ENCODE peak calls at places on chromosomes 1 and 21, in four cellular contexts. W is heart left ventricle, J is breast epithelium, D is HCT116. H is an unnamed sample.

GRCh38 chr1:32742956-32743355 is 40.4 kb upstream of the SYNC start:
- DNase-seq in J (no peak), W (no peak), D (no peak), H (no peak)

GRCh38 chr21:45844181-45844580 is 137.4 kb upstream of the COL6A1 start:
- DNase-seq in W (no peak), J (peak), D (no peak), H (no peak)

GRCh38 chr1:22747021-22747734 is 36.5 kb downstream of the EPHB2 start:
- DNase-seq in J (no peak), W (no peak), D (no peak), H (no peak)

GRCh38 chr1:72296481-72296880 is 14.1 kb upstream of the NEGR1 start:
- DNase-seq in J (no peak), D (no peak), W (no peak), H (no peak)

GRCh38 chr1:97013904-97014303 is 292.3 kb downstream of the PTBP2 start:
- DNase-seq in J (no peak), W (no peak), D (no peak), H (no peak)

GRCh38 chr1:94729287-94729686 is 90.9 kb upstream of the SLC44A3 start:
- DNase-seq in J (no peak), W (no peak), D (no peak), H (no peak)

GRCh38 chr1:224432672-224433040 is 1.9 kb downstream of the WDR26 start:
- DNase-seq in J (no peak), W (no peak), D (no peak), H (no peak)

GRCh38 chr1:243346481-243346880 is 90.6 kb downstream of the SDCCAG8 start:
- DNase-seq in D (no peak), J (no peak), W (no peak), H (no peak)

GRCh38 chr1:84298336-84298687 is 3.2 kb upstream of the SAMD13 start:
- DNase-seq in J (no peak), D (no peak), W (peak), H (no peak)

GRCh38 chr1:23196627-23197328 is 20.5 kb downstream of the HTR1D start:
- DNase-seq in W (no peak), D (peak), J (no peak), H (no peak)

GRCh38 chr1:204842892-204843291 is 27.8 kb upstream of the NFASC start:
- DNase-seq in D (no peak), J (no peak), W (no peak), H (no peak)

GRCh38 chr1:164704954-164705353 is 146.0 kb downstream of the PBX1 start:
- DNase-seq in D (no peak), W (no peak), J (no peak), H (no peak)

GRCh38 chr1:211095381-211095780 is 38.6 kb downstream of the KCNH1 start:
- DNase-seq in W (no peak), D (no peak), J (no peak), H (no peak)

GRCh38 chr1:167060141-167061072 is 29.8 kb downstream of the GPA33 start:
- DNase-seq in J (no peak), D (no peak), W (no peak), H (no peak)

GRCh38 chr1:204692852-204693356 is 7.4 kb upstream of the LRRN2 start:
- DNase-seq in D (peak), W (no peak), J (no peak), H (no peak)

GRCh38 chr21:15843766-15844165 is 114.0 kb downstream of the USP25 start:
- DNase-seq in J (no peak), D (no peak), W (no peak), H (no peak)

GRCh38 chr1:156627313-156627880 is 8.2 kb downstream of the HAPLN2 start:
- DNase-seq in D (peak), J (no peak), W (no peak), H (no peak)

GRCh38 chr1:112058815-112059450 is 69.5 kb upstream of the KCND3 start:
- DNase-seq in D (no peak), W (no peak), J (no peak), H (no peak)

GRCh38 chr1:156177918-156178654 is 15.8 kb upstream of the SLC25A44 start:
- DNase-seq in D (no peak), W (no peak), J (no peak), H (no peak)

GRCh38 chr1:56448937-56449336 is 130.4 kb downstream of the PLPP3 start:
- DNase-seq in J (no peak), W (no peak), D (no peak), H (no peak)

GRCh38 chr1:28915036-28915895 is 897 bp downstream of the EPB41 start:
- DNase-seq in W (no peak), J (no peak), D (no peak), H (no peak)

GRCh38 chr1:89942014-89942413 is 52.9 kb upstream of the ZNF326 start:
- DNase-seq in J (no peak), W (no peak), D (no peak), H (no peak)

GRCh38 chr1:246128494-246129069 is 378.5 kb downstream of the SMYD3 start:
- DNase-seq in D (no peak), W (no peak), J (no peak), H (no peak)

GRCh38 chr1:53573931-53574330 is 114.7 kb downstream of the DMRTB1 start:
- DNase-seq in J (peak), D (no peak), W (peak), H (no peak)

GRCh38 chr1:10616696-10617095 is 141.9 kb downstream of the PEX14 start:
- DNase-seq in W (peak), J (peak), D (no peak), H (no peak)

GRCh38 chr1:198623920-198624647 is 14.8 kb upstream of the PTPRC start:
- DNase-seq in J (no peak), D (no peak), W (no peak), H (no peak)

GRCh38 chr1:221284028-221284427 is 404.8 kb downstream of the HLX start:
- DNase-seq in D (peak), W (no peak), J (no peak), H (no peak)

GRCh38 chr1:244361764-244362473 is 89.8 kb downstream of the ADSS2 start:
- DNase-seq in W (no peak), J (no peak), D (no peak), H (no peak)

GRCh38 chr1:154982897-154983648 is at the start of gene FLAD1:
- DNase-seq in W (peak), J (peak), D (peak), H (peak)
- TF ChIP-seq POLR2A in W (no peak), J (no peak), D (peak), H (peak)

GRCh38 chr1:85585845-85586244 is 5.3 kb downstream of the CCN1 start:
- DNase-seq in J (no peak), W (no peak), D (no peak), H (no peak)

GRCh38 chr1:85583355-85584263 is 3.0 kb downstream of the CCN1 start:
- DNase-seq in D (no peak), J (no peak), W (no peak), H (no peak)

GRCh38 chr1:85584923-85585322 is 4.4 kb downstream of the CCN1 start:
- DNase-seq in D (no peak), J (no peak), W (no peak), H (no peak)

GRCh38 chr1:85582687-85583354 is 2.3 kb downstream of the CCN1 start:
- DNase-seq in W (no peak), J (no peak), D (no peak), H (no peak)

DNA sequence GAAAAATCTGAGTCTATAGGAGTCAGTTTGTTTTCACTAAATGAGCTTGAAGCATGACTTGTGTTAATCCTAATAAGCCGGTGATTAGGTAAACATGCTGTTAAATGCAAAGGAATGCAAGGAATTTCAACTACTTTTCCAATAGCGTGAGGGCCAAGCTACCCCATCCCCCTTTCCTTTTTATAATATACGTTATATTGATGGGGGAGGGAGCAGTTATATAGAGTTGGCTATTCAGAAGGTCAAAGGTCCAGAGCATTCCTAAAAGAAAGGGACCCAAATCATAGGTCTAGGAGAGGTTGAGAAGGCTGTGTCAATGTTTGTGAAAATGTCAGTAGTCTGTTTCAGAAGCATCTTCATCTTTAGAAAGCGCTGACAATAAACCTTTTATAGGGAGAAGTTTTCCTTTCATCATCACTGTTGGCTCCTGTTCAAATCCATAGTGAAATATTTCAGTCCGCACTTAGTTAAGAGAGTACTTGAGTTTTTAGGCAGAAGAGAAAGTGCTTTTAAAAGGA is 3.8 kb downstream of the CCN1 start:
- DNase-seq in W (no peak), D (no peak), J (no peak), H (no peak)
- TF ChIP-seq POLR2A in W (no peak), D (no peak), J (peak), H (no peak)

DNA sequence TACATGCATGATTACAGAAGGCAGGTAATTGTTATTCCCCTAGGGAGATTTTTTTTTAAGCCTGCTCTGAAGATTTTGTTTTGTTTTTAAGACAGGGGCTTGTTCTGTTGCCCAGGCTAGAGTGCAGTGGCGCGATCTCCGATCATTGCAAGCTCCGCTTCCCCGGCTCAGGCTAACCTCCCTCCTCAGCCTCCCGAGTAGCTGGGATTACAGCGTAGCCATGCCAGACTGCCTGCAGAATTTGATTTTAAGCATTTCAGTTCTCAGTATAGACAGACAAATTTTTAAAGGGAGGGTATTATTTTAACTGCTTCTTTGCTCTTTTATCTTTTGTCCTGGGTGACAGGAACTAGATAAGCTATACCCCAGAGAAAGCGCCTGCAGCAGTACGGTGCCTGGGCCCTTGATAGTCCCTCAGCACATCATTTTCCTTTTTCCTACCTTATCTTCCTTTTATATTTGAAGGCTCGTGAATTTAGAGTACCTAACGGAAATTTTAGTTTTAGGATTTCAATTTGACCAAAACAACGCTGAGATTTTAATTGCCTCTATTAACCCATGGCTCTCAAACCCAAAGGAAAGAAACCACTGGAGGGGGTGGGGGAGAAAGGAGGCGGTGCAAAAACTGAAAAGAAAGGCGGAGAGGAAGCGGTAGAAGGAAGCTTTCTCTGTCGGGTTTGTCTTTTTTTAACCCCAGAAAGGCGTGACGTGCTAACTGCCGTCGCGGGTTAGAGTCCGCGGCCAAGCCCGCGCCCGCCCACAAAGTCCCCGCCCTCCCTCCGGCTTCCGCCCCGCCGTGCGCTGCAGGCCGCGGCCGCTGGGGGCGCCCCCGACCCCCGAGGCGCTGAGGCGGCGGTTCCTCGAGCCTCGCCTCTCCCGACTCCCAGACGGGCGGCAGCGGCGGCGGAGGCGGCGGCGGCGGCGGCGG is at the start of gene EEIG2:
- DNase-seq in W (peak), D (peak), J (peak), H (peak)
- TF ChIP-seq POLR2A in W (no peak), D (no peak), J (no peak), H (no peak)

GRCh38 chr1:12067900-12068821 is 5.1 kb downstream of the TNFRSF8 start:
- DNase-seq in D (no peak), J (no peak), W (peak), H (no peak)
- TF ChIP-seq POLR2A in D (no peak), J (no peak), W (no peak), H (no peak)

H was measured in esophagus squamous epithelium.